ENCODE peak calls at places on chromosomes 11 and 22, in four cellular contexts. One of them, this sample, is unnamed.

GRCh38 chr22:25564979-25565677 is 653 bp downstream of the GRK3 start:
- DNase-seq in IMR-90: no peak
- DNase-seq in mesendoderm: peak; percentile 84
- DNase-seq in H9: peak; percentile 81
- DNase-seq in this sample: peak; percentile 36

GRCh38 chr11:128732471-128733277 is 38.8 kb downstream of the FLI1 start:
- DNase-seq in IMR-90: no peak
- DNase-seq in mesendoderm: no peak
- DNase-seq in H9: no peak
- DNase-seq in this sample: no peak

GRCh38 chr11:10498022-10498400 is 42.9 kb downstream of the AMPD3 start:
- DNase-seq in IMR-90: no peak
- DNase-seq in mesendoderm: no peak
- DNase-seq in H9: peak; percentile 23
- DNase-seq in this sample: no peak

GRCh38 chr11:131483453-131483852 is 113.0 kb downstream of the NTM start:
- DNase-seq in IMR-90: no peak
- DNase-seq in mesendoderm: no peak
- DNase-seq in H9: no peak
- DNase-seq in this sample: no peak

GRCh38 chr11:128575174-128575955 is 12.0 kb downstream of the ETS1 start:
- DNase-seq in IMR-90: no peak
- DNase-seq in mesendoderm: no peak
- DNase-seq in H9: no peak
- DNase-seq in this sample: no peak

GRCh38 chr11:61268588-61269250 is 26.4 kb downstream of the VWCE start:
- DNase-seq in IMR-90: no peak
- DNase-seq in mesendoderm: no peak
- DNase-seq in H9: no peak
- DNase-seq in this sample: no peak

GRCh38 chr11:120608760-120609211 is 97.2 kb downstream of the GRIK4 start:
- DNase-seq in IMR-90: no peak
- DNase-seq in mesendoderm: no peak
- DNase-seq in H9: peak; percentile 50
- DNase-seq in this sample: no peak

GRCh38 chr11:13126430-13126829 is 117.3 kb downstream of the RASSF10 start:
- DNase-seq in IMR-90: peak; percentile 98
- DNase-seq in mesendoderm: no peak
- DNase-seq in H9: no peak
- DNase-seq in this sample: no peak

GRCh38 chr11:13984616-13985474 is 22.3 kb downstream of the SPON1 start:
- DNase-seq in IMR-90: peak; percentile 95
- DNase-seq in mesendoderm: no peak
- DNase-seq in H9: no peak
- DNase-seq in this sample: no peak

GRCh38 chr11:14908214-14908880 is 16.3 kb upstream of the CYP2R1 start:
- DNase-seq in IMR-90: peak; percentile 34
- DNase-seq in mesendoderm: peak; percentile 73
- DNase-seq in H9: peak; percentile 39
- DNase-seq in this sample: no peak

GRCh38 chr11:85961130-85961529 is 105.9 kb downstream of the CCDC83 start:
- DNase-seq in IMR-90: no peak
- DNase-seq in mesendoderm: no peak
- DNase-seq in H9: no peak
- DNase-seq in this sample: no peak

GRCh38 chr11:68524213-68524612 is 63.7 kb downstream of the PPP6R3 start:
- DNase-seq in IMR-90: no peak
- DNase-seq in mesendoderm: no peak
- DNase-seq in H9: no peak
- DNase-seq in this sample: no peak

GRCh38 chr11:111540114-111540920 is at the start of gene LAYN:
- DNase-seq in IMR-90: peak; percentile 62
- DNase-seq in mesendoderm: peak; percentile 50
- DNase-seq in H9: peak; percentile 78
- DNase-seq in this sample: peak; percentile 76

GRCh38 chr11:65821107-65821506 is 12.7 kb upstream of the SNX32 start:
- DNase-seq in IMR-90: no peak
- DNase-seq in mesendoderm: no peak
- DNase-seq in H9: no peak
- DNase-seq in this sample: no peak

GRCh38 chr11:11243790-11244469 is 109.1 kb downstream of the CSNK2A3 start:
- DNase-seq in IMR-90: no peak
- DNase-seq in mesendoderm: peak; percentile 88
- DNase-seq in H9: peak; percentile 72
- DNase-seq in this sample: peak; percentile 67

GRCh38 chr22:41504397-41504796 is 35.5 kb downstream of the ACO2 start:
- DNase-seq in IMR-90: no peak
- DNase-seq in mesendoderm: no peak
- DNase-seq in H9: no peak
- DNase-seq in this sample: no peak

GRCh38 chr22:36069368-36069767 is 40.7 kb upstream of the RBFOX2 start:
- DNase-seq in IMR-90: no peak
- DNase-seq in mesendoderm: no peak
- DNase-seq in H9: no peak
- DNase-seq in this sample: no peak

GRCh38 chr11:101508370-101508769 is 75.4 kb downstream of the TRPC6 start:
- DNase-seq in IMR-90: no peak
- DNase-seq in mesendoderm: no peak
- DNase-seq in H9: no peak
- DNase-seq in this sample: no peak

GRCh38 chr11:19953342-19953741 is 206.9 kb downstream of the DBX1 start:
- DNase-seq in IMR-90: peak; percentile 81
- DNase-seq in mesendoderm: peak; percentile 98
- DNase-seq in H9: peak; percentile 92
- DNase-seq in this sample: peak; percentile 79

GRCh38 chr11:112797072-112797471 is 164.1 kb upstream of the NCAM1 start:
- DNase-seq in IMR-90: no peak
- DNase-seq in mesendoderm: peak; percentile 95
- DNase-seq in H9: peak; percentile 87
- DNase-seq in this sample: no peak

GRCh38 chr11:113241190-113242051 is 73.0 kb upstream of the TTC12 start:
- DNase-seq in IMR-90: peak; percentile 1
- DNase-seq in mesendoderm: peak; percentile 50
- DNase-seq in H9: no peak
- DNase-seq in this sample: no peak

GRCh38 chr11:79447039-79447438 is 6.2 kb upstream of the TENM4 start:
- DNase-seq in IMR-90: no peak
- DNase-seq in mesendoderm: peak; percentile 58
- DNase-seq in H9: no peak
- DNase-seq in this sample: no peak

GRCh38 chr11:127627629-127628462 is 627.3 kb upstream of the KIRREL3 start:
- DNase-seq in IMR-90: peak; percentile 4
- DNase-seq in mesendoderm: peak; percentile 18
- DNase-seq in H9: no peak
- DNase-seq in this sample: no peak

DNA sequence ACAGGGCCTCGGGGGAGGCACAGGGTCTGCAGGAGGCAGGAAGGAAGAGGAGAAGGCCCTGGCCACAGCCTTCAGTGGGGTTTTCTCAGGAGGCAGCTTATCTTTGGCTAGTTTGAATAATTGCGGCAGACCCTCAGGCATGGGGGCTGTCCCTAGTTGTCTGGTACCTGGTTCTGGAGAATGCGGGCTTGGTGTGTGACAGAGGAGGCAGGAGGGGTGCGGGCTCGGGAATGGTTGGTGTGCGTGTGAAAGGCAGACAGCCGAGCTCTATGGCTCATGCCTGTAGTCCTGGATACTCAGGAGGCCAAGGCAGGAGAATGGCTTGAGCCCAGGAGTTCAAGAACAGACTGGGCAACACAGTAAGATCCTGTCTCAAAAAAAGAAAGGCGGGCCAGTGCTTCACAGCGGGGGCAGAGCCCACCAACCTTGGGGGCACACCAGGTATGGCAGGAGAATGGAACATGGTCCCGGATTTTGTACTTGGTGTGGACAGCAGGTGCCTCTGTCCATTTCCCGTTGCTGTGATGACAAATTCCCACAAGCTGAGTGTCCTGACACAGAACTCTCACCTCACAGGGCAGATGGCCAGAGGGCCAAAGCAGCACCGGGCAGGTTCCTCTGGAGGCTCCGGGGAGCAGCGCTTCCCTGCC is 640.6 kb downstream of the TBC1D22A start:
- DNase-seq in IMR-90: no peak
- DNase-seq in mesendoderm: no peak
- DNase-seq in H9: no peak
- DNase-seq in this sample: no peak
- H4K5ac ChIP-seq in IMR-90: no peak overlapping the region
- H4K5ac ChIP-seq in mesendoderm: no peak overlapping the region
- H4K5ac ChIP-seq in H9: no peak overlapping the region
- H4K5ac ChIP-seq in this sample: no peak overlapping the region

GRCh38 chr11:58652726-58653280 is 30.3 kb downstream of the CNTF start:
- DNase-seq in IMR-90: no peak
- DNase-seq in mesendoderm: no peak
- DNase-seq in H9: no peak
- DNase-seq in this sample: no peak
- H4K5ac ChIP-seq in IMR-90: no peak overlapping the region
- H4K5ac ChIP-seq in mesendoderm: no peak overlapping the region
- H4K5ac ChIP-seq in H9: no peak overlapping the region
- H4K5ac ChIP-seq in this sample: no peak overlapping the region

GRCh38 chr22:48636746-48637145 is 1190.9 kb downstream of the BRD1 start:
- DNase-seq in IMR-90: no peak
- DNase-seq in mesendoderm: no peak
- DNase-seq in H9: no peak
- DNase-seq in this sample: no peak
- H4K5ac ChIP-seq in IMR-90: no peak overlapping the region
- H4K5ac ChIP-seq in mesendoderm: no peak overlapping the region
- H4K5ac ChIP-seq in H9: no peak overlapping the region
- H4K5ac ChIP-seq in this sample: no peak overlapping the region

DNA sequence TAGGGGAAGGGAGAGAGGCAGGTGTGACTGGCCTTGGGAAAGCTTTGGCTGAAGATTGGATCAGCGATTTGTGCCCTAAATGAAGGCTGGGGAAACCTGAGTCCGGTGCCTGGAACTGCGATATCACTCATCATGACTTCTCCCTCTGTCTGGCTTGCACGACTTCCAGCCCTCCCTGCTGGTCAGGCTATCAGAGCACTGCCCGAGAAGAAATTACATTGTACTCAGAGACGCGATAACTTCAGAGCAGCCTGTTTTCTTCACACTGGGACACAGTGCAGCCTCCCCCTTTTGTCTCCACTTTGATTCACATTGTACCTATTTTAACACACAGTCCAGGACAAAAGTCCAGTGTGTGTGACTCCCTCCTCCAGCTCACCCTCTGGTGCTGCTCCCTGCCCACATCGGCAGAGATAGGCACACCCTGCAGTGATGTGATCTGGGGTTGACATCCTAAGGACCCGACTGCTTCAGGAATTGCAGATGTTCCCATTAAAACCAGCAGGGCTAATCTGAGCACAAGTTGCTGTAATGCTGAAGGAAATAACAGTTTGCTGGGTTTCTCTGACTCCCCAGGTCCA is 62.1 kb upstream of the CADM1 start:
- DNase-seq in IMR-90: no peak
- DNase-seq in mesendoderm: no peak
- DNase-seq in H9: no peak
- DNase-seq in this sample: no peak
- H4K5ac ChIP-seq in IMR-90: no peak overlapping the region
- H4K5ac ChIP-seq in mesendoderm: no peak overlapping the region
- H4K5ac ChIP-seq in H9: no peak overlapping the region
- H4K5ac ChIP-seq in this sample: no peak overlapping the region

DNA sequence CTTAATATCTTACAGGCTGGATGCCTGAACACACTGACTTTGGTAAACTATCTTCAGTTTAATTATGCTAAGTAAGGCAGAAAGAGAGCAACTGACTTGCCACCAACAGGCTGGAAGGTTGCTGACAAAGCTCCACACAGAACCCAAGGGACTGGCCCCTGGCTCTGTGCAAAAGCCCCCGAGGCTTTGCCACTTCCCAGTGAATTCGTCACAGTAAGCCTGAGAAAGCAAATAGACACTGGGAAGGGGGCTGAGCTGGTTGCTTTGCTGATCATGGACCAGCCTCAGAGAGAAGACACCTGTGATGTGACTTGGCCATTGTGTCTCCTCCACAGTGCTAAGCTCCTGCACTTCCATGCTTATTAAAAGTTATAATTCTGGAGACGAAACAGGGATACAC is 91.7 kb downstream of the BLID start:
- DNase-seq in IMR-90: no peak
- DNase-seq in mesendoderm: no peak
- DNase-seq in H9: no peak
- DNase-seq in this sample: no peak
- H4K5ac ChIP-seq in IMR-90: no peak overlapping the region
- H4K5ac ChIP-seq in mesendoderm: no peak overlapping the region
- H4K5ac ChIP-seq in H9: no peak overlapping the region
- H4K5ac ChIP-seq in this sample: no peak overlapping the region

GRCh38 chr22:44438481-44439131 is 59.4 kb downstream of the RTL6 start:
- DNase-seq in IMR-90: no peak
- DNase-seq in mesendoderm: no peak
- DNase-seq in H9: no peak
- DNase-seq in this sample: no peak
- H4K5ac ChIP-seq in IMR-90: no peak overlapping the region
- H4K5ac ChIP-seq in mesendoderm: no peak overlapping the region
- H4K5ac ChIP-seq in H9: no peak overlapping the region
- H4K5ac ChIP-seq in this sample: no peak overlapping the region

DNA sequence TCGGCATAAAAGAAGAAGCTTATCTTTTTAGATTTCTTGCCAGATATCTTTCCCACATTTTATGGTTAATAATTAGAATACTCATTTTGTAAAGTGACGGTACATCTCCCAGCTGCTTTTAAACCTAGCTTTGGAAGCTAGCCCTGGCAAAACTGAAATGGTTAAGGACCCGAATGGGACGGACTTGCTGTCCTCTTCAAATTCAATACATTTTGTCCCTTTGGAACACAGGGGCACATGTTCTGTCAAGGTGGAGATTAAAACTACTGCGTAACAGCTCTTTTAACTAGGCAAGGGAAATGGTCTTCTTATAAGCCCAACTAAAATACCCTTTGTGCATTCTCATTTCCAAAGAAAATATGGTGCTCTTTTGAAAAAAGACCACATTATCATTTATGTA is 185.9 kb downstream of the SOX6 start:
- DNase-seq in IMR-90: no peak
- DNase-seq in mesendoderm: no peak
- DNase-seq in H9: no peak
- DNase-seq in this sample: no peak
- H4K5ac ChIP-seq in IMR-90: peak overlapping the region; percentile 43
- H4K5ac ChIP-seq in mesendoderm: no peak overlapping the region
- H4K5ac ChIP-seq in H9: no peak overlapping the region
- H4K5ac ChIP-seq in this sample: no peak overlapping the region